ENCODE peak calls at places on chromosomes 11 and 22, in five cellular contexts. F is A549, K is psoas muscle, B is left ventricle myocardium inferior, C is fibroblast of lung. S is an unnamed sample.

GRCh38 chr11:45104790-45105084 is 41.7 kb upstream of the PRDM11 start:
- DNase-seq in C (no peak), F (no peak), B (no peak), K (no peak), S (no peak)

GRCh38 chr11:69539416-69540117 is 58.1 kb downstream of the LINC01488 start:
- DNase-seq in C (no peak), F (no peak), K (no peak), B (peak; percentile 32), S (no peak)

GRCh38 chr11:17743808-17744119 is 9.2 kb downstream of the KCNC1 start:
- DNase-seq in C (peak; percentile 46), K (no peak), B (no peak), F (no peak), S (peak; percentile 15)

GRCh38 chr11:23413057-23413456 is 552.8 kb upstream of the CCDC179 start:
- DNase-seq in F (no peak), B (no peak), C (no peak), K (no peak), S (no peak)

GRCh38 chr11:76663461-76663760 is 7.1 kb downstream of the LRRC32 start:
- DNase-seq in F (no peak), B (no peak), C (no peak), K (no peak), S (no peak)

GRCh38 chr11:47980093-47980906 is at the start of gene PTPRJ:
- DNase-seq in C (peak; percentile 24), K (peak; percentile 57), F (peak; percentile 65), B (peak; percentile 50), S (no peak)

GRCh38 chr11:12541588-12542151 is 132.6 kb upstream of the TEAD1 start:
- DNase-seq in K (no peak), B (no peak), F (no peak), C (no peak), S (no peak)

GRCh38 chr11:116043857-116044256 is 539.6 kb upstream of the CADM1 start:
- DNase-seq in C (no peak), B (no peak), K (no peak), F (no peak), S (no peak)

GRCh38 chr11:94897330-94897768 is 76.0 kb downstream of the CWC15 start:
- DNase-seq in K (no peak), C (peak; percentile 67), B (peak; percentile 43), F (peak; percentile 42), S (no peak)

GRCh38 chr22:41966607-41967240 is 2.5 kb upstream of the SEPTIN3 start:
- DNase-seq in F (peak; percentile 78), C (peak; percentile 88), K (no peak), B (no peak), S (peak; percentile 84)

GRCh38 chr11:10314199-10315072 is 9.6 kb downstream of the ADM start:
- DNase-seq in C (peak; percentile 70), F (peak; percentile 87), K (no peak), B (no peak), S (no peak)

GRCh38 chr11:62399172-62399867 is 19.5 kb upstream of the SCGB1A1 start:
- DNase-seq in B (no peak), F (no peak), C (peak; percentile 44), K (no peak), S (no peak)

GRCh38 chr11:71442123-71442522 is 6.1 kb downstream of the DHCR7 start:
- DNase-seq in C (no peak), F (no peak), B (no peak), K (no peak), S (no peak)

GRCh38 chr11:121446752-121447156 is 5.4 kb upstream of the SORL1 start:
- DNase-seq in K (no peak), F (no peak), C (peak; percentile 34), B (no peak), S (no peak)

GRCh38 chr11:46475926-46476545 is 84.5 kb upstream of the CHRM4 start:
- DNase-seq in B (no peak), F (no peak), K (no peak), C (no peak), S (no peak)

GRCh38 chr11:112129656-112130055 is 34.2 kb downstream of the IL18 start:
- DNase-seq in B (no peak), K (no peak), C (no peak), F (no peak), S (no peak)

GRCh38 chr11:67627394-67627787 is 2.3 kb downstream of the NUDT8 start:
- DNase-seq in K (no peak), C (no peak), F (no peak), B (no peak), S (no peak)

GRCh38 chr11:29751618-29752017 is 265.2 kb downstream of the KCNA4 start:
- DNase-seq in C (no peak), B (no peak), F (no peak), K (no peak), S (peak; percentile 54)

GRCh38 chr11:86162257-86162656 is 82.3 kb upstream of the EED start:
- DNase-seq in K (peak; percentile 39), C (peak; percentile 83), B (peak; percentile 34), F (peak; percentile 29), S (peak; percentile 81)

GRCh38 chr11:8256271-8257002 is 7.2 kb downstream of the LMO1 start:
- DNase-seq in K (no peak), C (no peak), F (no peak), B (no peak), S (no peak)

GRCh38 chr22:50581950-50582561 is 593 bp downstream of the CHKB start:
- DNase-seq in F (no peak), K (no peak), B (no peak), C (no peak), S (no peak)

GRCh38 chr11:128598755-128599154 is 11.4 kb upstream of the ETS1 start:
- DNase-seq in C (peak; percentile 50), B (no peak), K (no peak), F (no peak), S (no peak)

GRCh38 chr11:69894126-69895047 is 75.2 kb upstream of the FGF3 start:
- DNase-seq in B (no peak), K (no peak), F (no peak), C (no peak), S (peak; percentile 30)

GRCh38 chr11:77092382-77092781 is 10.3 kb upstream of the OMP start:
- DNase-seq in K (no peak), C (no peak), B (peak; percentile 7), F (no peak), S (no peak)

GRCh38 chr11:71996946-71997345 is 1.8 kb upstream of the IL18BP start:
- DNase-seq in F (no peak), C (no peak), B (peak; percentile 66), K (peak; percentile 69), S (no peak)

GRCh38 chr22:25564979-25565677 is 653 bp downstream of the GRK3 start:
- DNase-seq in F (peak; percentile 20), K (peak; percentile 33), B (peak; percentile 42), C (no peak), S (no peak)

GRCh38 chr11:18312663-18313420 is 9.1 kb downstream of the HPS5 start:
- DNase-seq in K (no peak), C (no peak), F (no peak), B (no peak), S (peak; percentile 72)

GRCh38 chr11:1922411-1923113 is 3.1 kb downstream of the TNNT3 start:
- DNase-seq in C (no peak), K (peak; percentile 64), F (no peak), B (no peak), S (no peak)

GRCh38 chr11:1921576-1922141 is 2.2 kb downstream of the TNNT3 start:
- DNase-seq in C (peak; percentile 19), F (no peak), K (peak; percentile 86), B (no peak), S (no peak)

GRCh38 chr11:1919428-1920127 is at the start of gene TNNT3:
- DNase-seq in C (no peak), F (no peak), B (no peak), K (peak; percentile 63), S (no peak)

GRCh38 chr11:1920128-1920908 is 815 bp downstream of the TNNT3 start:
- DNase-seq in K (no peak), B (no peak), F (no peak), C (no peak), S (no peak)

GRCh38 chr11:1920909-1921575 is 1.5 kb downstream of the TNNT3 start:
- DNase-seq in C (no peak), K (peak; percentile 57), F (no peak), B (no peak), S (no peak)
- TF ChIP-seq CTCF in C (no peak), K (no peak), F (no peak), B (no peak), S (no peak)

GRCh38 chr22:20137671-20138416 is 6.2 kb downstream of the ZDHHC8 start:
- DNase-seq in B (peak; percentile 60), F (no peak), C (no peak), K (no peak), S (no peak)
- H3K4me1 ChIP-seq in B (peaks cover 61% of the 10 kb centered on the region), F (peaks cover 4% of the 10 kb centered on the region), C (peaks cover 1% of the 10 kb centered on the region), K (peaks cover 52% of the 10 kb centered on the region), S (no peaks in the 10 kb centered on the region)

DNA sequence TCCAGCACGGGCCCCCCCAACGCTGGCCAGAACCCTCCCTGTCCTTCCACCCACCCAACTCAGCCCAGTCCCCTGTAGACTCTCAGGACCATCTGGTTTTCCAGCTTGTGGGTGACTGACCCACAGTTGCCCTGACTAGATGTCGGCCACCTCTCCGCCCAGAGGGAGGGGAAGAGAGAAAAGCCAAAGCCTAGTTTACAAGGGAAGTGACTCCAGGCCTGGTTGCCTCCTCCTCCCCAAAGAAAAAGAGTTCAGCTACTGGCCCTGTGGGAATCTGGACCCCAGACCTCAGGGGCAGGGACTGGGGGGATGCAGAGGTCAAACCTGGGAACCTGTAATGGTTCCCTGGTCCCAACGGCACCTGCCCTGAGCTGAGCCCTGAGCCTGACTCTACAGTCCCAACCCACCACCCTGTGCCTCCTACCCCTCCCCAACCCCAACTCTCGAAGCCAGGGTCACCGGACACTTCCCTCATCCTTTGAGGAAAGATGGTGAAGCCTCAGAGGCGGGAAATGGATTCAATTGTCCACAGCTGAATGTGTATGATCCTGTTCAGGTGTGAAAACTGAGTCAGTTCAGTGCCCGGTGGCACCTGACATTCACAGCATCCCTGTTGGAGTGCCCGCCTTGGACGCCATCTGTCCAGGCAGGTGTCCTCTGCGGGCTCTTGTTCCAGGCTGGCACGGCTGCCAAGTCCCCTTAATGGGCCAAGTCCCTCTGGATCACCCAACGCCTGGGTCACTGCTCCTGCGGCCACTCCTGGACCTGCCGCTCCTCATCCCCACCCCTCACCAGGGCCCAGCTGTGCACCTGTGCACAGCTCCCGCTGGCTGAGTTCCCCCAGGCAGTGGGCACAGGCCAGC is 21.0 kb upstream of the WNT7B start:
- DNase-seq in B (peak; percentile 24), K (peak; percentile 41), F (no peak), C (no peak), S (no peak)
- H3K27ac ChIP-seq in B (peak overlapping the region; percentile 94), K (peak overlapping the region; percentile 59), F (no peak overlapping the region), C (peak overlapping the region; percentile 75), S (no peak overlapping the region)

DNA sequence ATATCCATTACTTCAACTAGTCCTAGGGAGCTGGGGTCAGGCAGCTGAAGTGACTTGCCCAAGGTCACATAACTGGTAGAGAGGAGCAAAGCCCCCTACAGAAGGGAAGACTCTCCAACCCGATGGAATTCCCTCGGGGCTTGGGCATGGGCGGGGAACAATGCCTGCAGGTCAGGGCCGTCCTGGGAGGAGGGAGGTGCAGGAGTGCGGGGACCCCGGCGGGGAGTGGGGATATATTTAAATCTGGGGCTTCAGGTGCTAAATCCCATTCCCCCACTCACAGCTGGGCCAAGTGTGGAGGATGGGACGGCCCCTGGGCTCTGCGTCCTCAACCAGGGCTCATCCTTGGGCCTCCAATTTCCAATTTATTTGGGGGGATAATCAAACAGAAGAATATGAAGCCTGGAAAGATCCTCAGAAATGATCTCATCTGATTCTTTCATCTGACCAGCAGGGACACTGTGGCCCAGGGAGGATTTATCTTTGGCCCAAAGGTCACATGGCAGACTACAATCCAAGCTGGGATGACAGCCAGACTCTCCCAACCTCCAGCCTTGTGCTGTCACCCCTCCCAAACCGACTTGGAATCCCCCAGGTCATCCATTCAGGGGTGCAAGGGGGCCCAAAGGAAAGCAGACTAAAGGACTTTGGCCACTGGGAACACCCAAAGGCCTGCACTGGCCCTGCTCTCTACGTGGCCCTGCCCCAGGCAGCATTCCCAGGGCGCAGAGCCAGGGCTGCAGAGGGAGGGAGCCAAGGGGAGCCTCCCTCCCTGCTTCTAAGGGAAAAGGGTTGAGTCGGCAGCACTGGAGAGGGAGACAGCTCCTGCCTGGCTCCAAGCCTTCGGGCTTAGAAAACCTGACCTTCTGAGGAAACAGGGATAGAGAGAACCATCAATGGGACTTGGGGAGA is 8.7 kb upstream of the C1QTNF6 start:
- DNase-seq in F (peak; percentile 92), K (peak; percentile 88), C (peak; percentile 87), B (peak; percentile 90), S (peak; percentile 78)
- TF ChIP-seq CTCF in F (no peak), K (peak; percentile 43), C (no peak), B (peak; percentile 54), S (no peak)